ENCODE peak calls at places on chromosomes 5 and 9, in nine cellular contexts. G, Q, A, M, Y, B, W, K and X are unnamed samples.

GRCh38 chr9:97830884-97831829 is 21.9 kb upstream of the FOXE1 start:
- DNase-seq in G (no peak), Q (no peak), A (no peak), M (no peak), Y (no peak), B (no peak), W (no peak), K (no peak), X (no peak)

GRCh38 chr9:92224177-92224576 is 69.3 kb downstream of the IARS1 start:
- DNase-seq in G (no peak), Q (no peak), A (no peak), M (no peak), Y (no peak), B (no peak), W (no peak), K (no peak), X (no peak)

GRCh38 chr5:135065306-135066265 is 31.6 kb upstream of the PITX1 start:
- DNase-seq in G (no peak), Q (no peak), A (no peak), M (no peak), Y (no peak), B (no peak), W (no peak), K (no peak), X (no peak)

GRCh38 chr9:94921656-94922055 is 195.2 kb downstream of the AOPEP start:
- DNase-seq in G (no peak), Q (peak), A (no peak), M (no peak), Y (no peak), B (no peak), W (no peak), K (no peak), X (no peak)

GRCh38 chr9:120866651-120867050 is 10.3 kb downstream of the PHF19 start:
- DNase-seq in G (no peak), Q (peak), A (no peak), M (no peak), Y (no peak), B (no peak), W (no peak), K (no peak), X (no peak)

GRCh38 chr9:130289711-130290241 is 24.2 kb downstream of the HMCN2 start:
- DNase-seq in G (no peak), Q (no peak), A (peak), M (no peak), Y (no peak), B (no peak), W (no peak), K (no peak), X (no peak)

GRCh38 chr5:1312993-1313833 is 18.3 kb upstream of the TERT start:
- DNase-seq in G (peak), Q (peak), A (no peak), M (no peak), Y (no peak), B (peak), W (no peak), K (peak), X (no peak)

GRCh38 chr5:50463726-50464125 is 22.6 kb upstream of the EMB start:
- DNase-seq in G (no peak), Q (no peak), A (no peak), M (no peak), Y (no peak), B (no peak), W (no peak), K (no peak), X (no peak)

GRCh38 chr5:177478711-177479646 is 5.5 kb upstream of the DBN1 start:
- DNase-seq in G (no peak), Q (no peak), A (peak), M (peak), Y (no peak), B (peak), W (no peak), K (no peak), X (peak)

GRCh38 chr9:2560175-2560574 is 61.4 kb upstream of the VLDLR start:
- DNase-seq in G (no peak), Q (no peak), A (no peak), M (no peak), Y (no peak), B (no peak), W (no peak), K (no peak), X (no peak)

GRCh38 chr5:139759219-139759721 is 36.3 kb upstream of the PSD2 start:
- DNase-seq in G (no peak), Q (no peak), A (no peak), M (no peak), Y (no peak), B (no peak), W (no peak), K (no peak), X (no peak)

GRCh38 chr5:158522001-158522400 is 577.7 kb downstream of the EBF1 start:
- DNase-seq in G (no peak), Q (no peak), A (no peak), M (no peak), Y (no peak), B (no peak), W (no peak), K (no peak), X (no peak)

GRCh38 chr5:148085934-148086333 is 22.2 kb downstream of the SPINK5 start:
- DNase-seq in G (no peak), Q (no peak), A (no peak), M (no peak), Y (no peak), B (no peak), W (no peak), K (no peak), X (no peak)

GRCh38 chr5:54701179-54701578 is 183.6 kb downstream of the SNX18 start:
- DNase-seq in G (no peak), Q (no peak), A (no peak), M (no peak), Y (no peak), B (no peak), W (no peak), K (no peak), X (no peak)

GRCh38 chr9:12961276-12961809 is 186.5 kb downstream of the LURAP1L start:
- DNase-seq in G (no peak), Q (no peak), A (no peak), M (no peak), Y (no peak), B (no peak), W (no peak), K (no peak), X (no peak)

GRCh38 chr9:133558191-133559126 is 24.0 kb downstream of the ADAMTSL2 start:
- DNase-seq in G (no peak), Q (no peak), A (no peak), M (no peak), Y (no peak), B (no peak), W (peak), K (no peak), X (no peak)

GRCh38 chr5:123708074-123708806 is 196.3 kb downstream of the CSNK1G3 start:
- DNase-seq in G (no peak), Q (no peak), A (no peak), M (no peak), Y (no peak), B (no peak), W (no peak), K (no peak), X (no peak)

GRCh38 chr5:6159864-6160199 is 218.5 kb downstream of the MED10 start:
- DNase-seq in G (no peak), Q (no peak), A (no peak), M (no peak), Y (no peak), B (no peak), W (no peak), K (no peak), X (no peak)